ENCODE peak calls at places on chromosomes 3 and 15, in eight cellular contexts. U, N, H, E, A, R, K and L are unnamed samples.

GRCh38 chr15:101142711-101143110 is 109.1 kb downstream of the CHSY1 start:
- DNase-seq in E (no peak), H (no peak), K (no peak), N (no peak), A (no peak), U (no peak), R (no peak), L (no peak)

GRCh38 chr15:90519688-90520087 is 10.0 kb upstream of the CRTC3 start:
- DNase-seq in H (no peak), E (peak; percentile 51), U (no peak), N (peak; percentile 59), A (no peak), R (peak; percentile 43), K (no peak), L (no peak)

GRCh38 chr3:38137615-38138346 is 680 bp upstream of the MYD88 start:
- DNase-seq in R (peak; percentile 15), H (peak; percentile 48), N (no peak), A (no peak), U (no peak), E (no peak), K (no peak), L (no peak)

GRCh38 chr15:81074773-81075172 is 59.3 kb upstream of the CFAP161 start:
- DNase-seq in A (no peak), K (no peak), E (no peak), R (no peak), H (no peak), N (no peak), U (no peak), L (no peak)

GRCh38 chr3:62011667-62012066 is 361.7 kb downstream of the FEZF2 start:
- DNase-seq in H (no peak), A (no peak), U (no peak), N (peak; percentile 16), K (no peak), E (no peak), R (no peak), L (no peak)

GRCh38 chr3:94978076-94978475 is 915.2 kb downstream of the NSUN3 start:
- DNase-seq in H (no peak), A (no peak), E (no peak), K (no peak), N (no peak), R (no peak), U (no peak), L (no peak)

GRCh38 chr3:172154768-172155649 is 115.6 kb downstream of the FNDC3B start:
- DNase-seq in A (no peak), K (no peak), U (no peak), E (no peak), H (peak; percentile 30), R (no peak), N (peak; percentile 25), L (peak; percentile 30)

GRCh38 chr15:92634046-92634445 is 21.5 kb downstream of the FAM174B start:
- DNase-seq in U (no peak), H (no peak), E (no peak), A (no peak), K (no peak), N (no peak), R (peak; percentile 56), L (no peak)

GRCh38 chr3:42731476-42732195 is 29.0 kb upstream of the HHATL start:
- DNase-seq in H (no peak), R (no peak), E (no peak), N (no peak), U (no peak), K (no peak), A (no peak), L (no peak)